ENCODE peak calls at places on chromosomes 3 and 15, in ten cellular contexts. G is left ventricle myocardium inferior, I is psoas muscle, S is tibial artery, C is thoracic aorta, R is ovary, H is RWPE1, X is tibial nerve, J is cardiac muscle cell, W is stomach. B is an unnamed sample.

GRCh38 chr3:126971891-126972351 is 11.0 kb upstream of the PLXNA1 start:
- DNase-seq in X (peak; percentile 69), R (peak; percentile 57), W (peak; percentile 38), H (no peak), G (peak; percentile 67), J (peak; percentile 84), I (peak; percentile 77), S (peak; percentile 87), C (peak; percentile 41), B (peak; percentile 95)

GRCh38 chr3:192372001-192372400 is 355.3 kb downstream of the FGF12 start:
- DNase-seq in J (no peak), C (no peak), I (no peak), S (no peak), X (no peak), W (no peak), R (no peak), H (no peak), G (no peak), B (no peak)

GRCh38 chr3:170357920-170358854 is 672 bp downstream of the SKIL start:
- DNase-seq in J (peak; percentile 83), S (peak; percentile 91), H (peak; percentile 64), G (peak; percentile 84), I (peak; percentile 94), R (peak; percentile 92), C (peak; percentile 32), W (peak; percentile 80), X (peak; percentile 66), B (peak; percentile 94)

GRCh38 chr3:141646760-141647561 is 91.1 kb upstream of the RNF7 start:
- DNase-seq in I (no peak), S (no peak), X (no peak), C (no peak), H (peak; percentile 64), W (no peak), G (no peak), R (peak; percentile 73), J (peak; percentile 85), B (no peak)

GRCh38 chr3:8776406-8776805 is 7.0 kb upstream of the OXTR start:
- DNase-seq in W (no peak), H (no peak), R (no peak), X (no peak), G (no peak), I (no peak), S (no peak), C (no peak), J (peak; percentile 75), B (no peak)

GRCh38 chr3:111485086-111485485 is 56.9 kb upstream of the CD96 start:
- DNase-seq in C (no peak), G (no peak), I (no peak), H (no peak), W (no peak), X (no peak), J (no peak), S (no peak), R (no peak), B (no peak)

GRCh38 chr3:188938999-188939398 is 232.8 kb upstream of the TPRG1 start:
- DNase-seq in R (no peak), X (no peak), G (no peak), I (no peak), S (no peak), H (no peak), J (no peak), C (no peak), W (no peak), B (no peak)

GRCh38 chr15:80180468-80180867 is 27.7 kb downstream of the FAH start:
- DNase-seq in C (no peak), R (no peak), I (no peak), H (no peak), J (no peak), G (no peak), X (no peak), W (no peak), S (no peak), B (no peak)

GRCh38 chr3:45777111-45777752 is 19.1 kb downstream of the SLC6A20 start:
- DNase-seq in I (no peak), J (no peak), H (no peak), S (no peak), W (peak; percentile 7), G (no peak), R (no peak), X (no peak), C (no peak), B (no peak)

DNA sequence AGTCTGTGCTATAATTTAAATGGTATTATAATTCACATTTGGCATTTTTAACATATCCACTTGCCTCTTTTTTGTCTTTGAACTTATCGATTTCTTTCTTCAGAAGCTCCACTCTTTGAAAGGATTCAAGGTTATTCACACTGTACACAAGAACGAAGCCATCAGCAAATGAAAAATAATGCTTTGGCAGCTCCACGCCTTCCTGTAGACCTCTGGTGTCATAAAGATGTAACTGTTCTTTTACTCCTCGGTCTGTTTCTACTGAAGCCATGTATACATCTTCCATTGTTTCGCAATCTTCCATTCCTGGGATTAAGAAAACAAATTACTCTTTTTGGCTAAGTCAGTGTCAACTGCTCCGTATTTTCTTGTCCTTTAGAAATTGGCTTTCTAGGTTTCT is 16.0 kb downstream of the NKIRAS1 start:
- DNase-seq in J (peak; percentile 75), R (no peak), S (no peak), W (no peak), I (no peak), H (no peak), C (no peak), X (no peak), G (no peak), B (no peak)
- TF ChIP-seq CTCF in J (peak; percentile 10), R (no peak), S (no peak), W (no peak), I (no peak), H (no peak), C (no peak), X (no peak), G (no peak), B (no peak)

GRCh38 chr3:42749025-42749752 is 23.9 kb downstream of the CCDC13 start:
- DNase-seq in C (no peak), J (no peak), X (no peak), R (no peak), S (peak; percentile 67), G (no peak), I (no peak), W (peak; percentile 24), H (no peak), B (no peak)
- H3K27ac ChIP-seq in C (peak overlapping the region; percentile 52), J (peak overlapping the region; percentile 32), X (no peak overlapping the region), R (no peak overlapping the region), S (peak overlapping the region; percentile 63), G (peak overlapping the region; percentile 66), I (no peak overlapping the region), W (peak overlapping the region; percentile 13), H (no peak overlapping the region), B (no peak overlapping the region)

DNA sequence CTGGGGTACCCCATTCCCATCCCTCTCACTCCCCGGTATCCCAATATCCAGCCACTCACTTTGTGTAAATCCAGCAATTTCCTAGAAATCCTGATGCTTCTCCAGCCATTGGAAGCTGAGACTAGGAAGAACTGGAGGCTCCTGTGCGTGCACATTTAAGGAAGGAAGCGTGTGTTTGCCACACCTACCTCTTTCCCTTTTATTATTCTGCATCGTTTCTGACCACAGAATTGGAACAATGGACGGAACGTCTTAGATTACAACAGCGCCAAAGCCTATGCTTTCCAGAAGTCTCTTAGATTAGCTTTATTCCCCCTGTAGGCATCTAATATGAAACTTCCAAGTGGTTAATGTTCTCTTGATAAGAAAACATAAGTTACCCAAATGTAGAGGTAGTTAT is 234.8 kb upstream of the TRIM42 start:
- DNase-seq in G (no peak), H (no peak), X (no peak), W (no peak), S (no peak), R (no peak), C (no peak), I (no peak), J (no peak), B (no peak)
- TF ChIP-seq CTCF in G (no peak), H (no peak), X (no peak), W (no peak), S (no peak), R (no peak), C (no peak), I (no peak), J (no peak), B (no peak)

GRCh38 chr3:169171739-169172138 is 491.8 kb downstream of the MECOM start:
- DNase-seq in X (no peak), H (no peak), R (no peak), J (peak; percentile 54), I (no peak), W (no peak), C (no peak), G (no peak), S (no peak), B (no peak)

GRCh38 chr3:169173231-169173630 is 490.3 kb downstream of the MECOM start:
- DNase-seq in S (no peak), I (no peak), J (peak; percentile 33), R (no peak), W (no peak), C (no peak), G (no peak), X (no peak), H (peak; percentile 55), B (no peak)

GRCh38 chr3:169170456-169170855 is 493.1 kb downstream of the MECOM start:
- DNase-seq in I (no peak), W (no peak), S (no peak), R (no peak), X (no peak), C (no peak), G (no peak), J (peak; percentile 43), H (no peak), B (no peak)

GRCh38 chr3:169172535-169172934 is 491.0 kb downstream of the MECOM start:
- DNase-seq in R (no peak), S (no peak), X (no peak), W (no peak), I (no peak), J (no peak), G (no peak), H (peak; percentile 42), C (no peak), B (no peak)

DNA sequence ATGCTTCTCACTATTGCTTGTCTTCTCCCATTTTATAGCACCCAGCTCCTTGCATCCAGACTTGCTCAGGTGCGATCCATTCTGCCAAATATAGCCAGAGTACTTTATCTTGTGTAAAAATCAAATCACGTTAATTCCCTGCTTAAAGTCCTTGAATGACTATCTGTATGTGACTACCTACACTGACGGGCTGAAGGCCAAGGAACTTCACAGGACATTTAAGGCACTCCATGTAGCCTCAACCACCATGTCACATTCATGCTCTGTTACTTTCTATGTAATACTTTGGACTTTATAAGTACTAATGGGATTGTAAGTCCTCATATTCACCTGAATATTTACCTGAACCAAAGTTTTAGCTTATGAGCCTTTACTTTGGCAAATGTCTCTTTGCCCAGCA is 489.9 kb downstream of the MECOM start:
- DNase-seq in C (no peak), I (no peak), X (no peak), S (no peak), G (no peak), J (no peak), W (no peak), R (no peak), H (no peak), B (no peak)
- H3K27ac ChIP-seq in C (no peak overlapping the region), I (no peak overlapping the region), X (no peak overlapping the region), S (no peak overlapping the region), G (no peak overlapping the region), J (no peak overlapping the region), W (no peak overlapping the region), R (no peak overlapping the region), H (no peak overlapping the region), B (no peak overlapping the region)

GRCh38 chr3:54374214-54374855 is 252.0 kb downstream of the CACNA2D3 start:
- DNase-seq in X (no peak), S (no peak), J (peak; percentile 28), C (no peak), I (no peak), W (peak; percentile 55), G (no peak), H (peak; percentile 3), R (no peak), B (no peak)
- TF ChIP-seq CTCF in X (peak; percentile 10), S (peak; percentile 44), J (peak; percentile 53), C (peak; percentile 43), I (peak; percentile 57), W (peak; percentile 59), G (peak; percentile 63), H (no peak), R (no peak), B (peak; percentile 44)